ENCODE peak calls at places on chromosomes 13 and 19, in four cellular contexts. One of them, this sample, is unnamed.

GRCh38 chr19:4602173-4602788 is 37.0 kb upstream of the TNFAIP8L1 start:
- DNase-seq in GM23338: no peak
- DNase-seq in stomach: no peak
- DNase-seq in transverse colon: no peak
- DNase-seq in this sample: no peak

GRCh38 chr19:11437955-11438354 is 2.5 kb downstream of the PRKCSH start:
- DNase-seq in GM23338: no peak
- DNase-seq in stomach: no peak
- DNase-seq in transverse colon: peak
- DNase-seq in this sample: no peak

GRCh38 chr19:39246951-39247669 is 1.5 kb downstream of the IFNL4 start:
- DNase-seq in transverse colon: peak
- DNase-seq in stomach: no peak
- DNase-seq in GM23338: peak
- DNase-seq in this sample: no peak

GRCh38 chr19:50349277-50350057 is 16.0 kb downstream of the NAPSA start:
- DNase-seq in GM23338: peak
- DNase-seq in transverse colon: no peak
- DNase-seq in stomach: no peak
- DNase-seq in this sample: no peak

GRCh38 chr13:40895715-40896184 is 106.3 kb downstream of the SLC25A15 start:
- DNase-seq in GM23338: no peak
- DNase-seq in transverse colon: peak
- DNase-seq in stomach: no peak
- DNase-seq in this sample: no peak

GRCh38 chr13:45728759-45729158 is 26.6 kb downstream of the CBY2 start:
- DNase-seq in stomach: no peak
- DNase-seq in GM23338: peak
- DNase-seq in transverse colon: no peak
- DNase-seq in this sample: no peak

GRCh38 chr19:7512400-7512851 is 3.5 kb upstream of the ZNF358 start:
- DNase-seq in stomach: no peak
- DNase-seq in GM23338: peak
- DNase-seq in transverse colon: no peak
- DNase-seq in this sample: no peak

GRCh38 chr13:73464758-73465628 is 406.2 kb downstream of the KLF5 start:
- DNase-seq in stomach: no peak
- DNase-seq in GM23338: no peak
- DNase-seq in transverse colon: peak
- DNase-seq in this sample: no peak

GRCh38 chr19:1665565-1666047 is 13.2 kb upstream of the TCF3 start:
- DNase-seq in GM23338: no peak
- DNase-seq in transverse colon: peak
- DNase-seq in stomach: no peak
- DNase-seq in this sample: no peak

GRCh38 chr13:43785681-43786471 is 896 bp downstream of the ENOX1 start:
- DNase-seq in stomach: peak
- DNase-seq in transverse colon: peak
- DNase-seq in GM23338: peak
- DNase-seq in this sample: peak

GRCh38 chr19:29084266-29084665 is 128.7 kb downstream of the UQCRFS1 start:
- DNase-seq in transverse colon: no peak
- DNase-seq in GM23338: peak
- DNase-seq in stomach: no peak
- DNase-seq in this sample: no peak

GRCh38 chr13:22061371-22061805 is 390.5 kb downstream of the FGF9 start:
- DNase-seq in stomach: no peak
- DNase-seq in transverse colon: no peak
- DNase-seq in GM23338: peak
- DNase-seq in this sample: peak

GRCh38 chr19:944663-945241 is 18.9 kb downstream of the ARID3A start:
- DNase-seq in GM23338: no peak
- DNase-seq in transverse colon: peak
- DNase-seq in stomach: no peak
- DNase-seq in this sample: no peak

GRCh38 chr13:95756072-95756471 is 79.1 kb downstream of the DNAJC3 start:
- DNase-seq in stomach: no peak
- DNase-seq in transverse colon: no peak
- DNase-seq in GM23338: no peak
- DNase-seq in this sample: no peak

GRCh38 chr13:45207319-45207718 is 6.5 kb upstream of the KCTD4 start:
- DNase-seq in GM23338: no peak
- DNase-seq in stomach: no peak
- DNase-seq in transverse colon: no peak
- DNase-seq in this sample: no peak

GRCh38 chr19:38559428-38560401 is 58.0 kb downstream of the MAP4K1 start:
- DNase-seq in GM23338: no peak
- DNase-seq in stomach: no peak
- DNase-seq in transverse colon: no peak
- DNase-seq in this sample: no peak

GRCh38 chr19:45638930-45639729 is at the start of gene EML2:
- DNase-seq in GM23338: peak
- DNase-seq in transverse colon: peak
- DNase-seq in stomach: peak
- DNase-seq in this sample: no peak

GRCh38 chr13:101231751-101232428 is 184.4 kb downstream of the NALCN start:
- DNase-seq in GM23338: no peak
- DNase-seq in transverse colon: no peak
- DNase-seq in stomach: no peak
- DNase-seq in this sample: no peak

GRCh38 chr13:109840201-109840892 is 54.0 kb upstream of the IRS2 start:
- DNase-seq in stomach: no peak
- DNase-seq in transverse colon: no peak
- DNase-seq in GM23338: no peak
- DNase-seq in this sample: no peak

GRCh38 chr19:4065430-4066175 is 1.1 kb downstream of the ZBTB7A start:
- DNase-seq in stomach: peak
- DNase-seq in transverse colon: peak
- DNase-seq in GM23338: peak
- DNase-seq in this sample: peak

GRCh38 chr19:10000171-10000826 is 10.0 kb downstream of the COL5A3 start:
- DNase-seq in transverse colon: peak
- DNase-seq in GM23338: peak
- DNase-seq in stomach: peak
- DNase-seq in this sample: no peak

DNA sequence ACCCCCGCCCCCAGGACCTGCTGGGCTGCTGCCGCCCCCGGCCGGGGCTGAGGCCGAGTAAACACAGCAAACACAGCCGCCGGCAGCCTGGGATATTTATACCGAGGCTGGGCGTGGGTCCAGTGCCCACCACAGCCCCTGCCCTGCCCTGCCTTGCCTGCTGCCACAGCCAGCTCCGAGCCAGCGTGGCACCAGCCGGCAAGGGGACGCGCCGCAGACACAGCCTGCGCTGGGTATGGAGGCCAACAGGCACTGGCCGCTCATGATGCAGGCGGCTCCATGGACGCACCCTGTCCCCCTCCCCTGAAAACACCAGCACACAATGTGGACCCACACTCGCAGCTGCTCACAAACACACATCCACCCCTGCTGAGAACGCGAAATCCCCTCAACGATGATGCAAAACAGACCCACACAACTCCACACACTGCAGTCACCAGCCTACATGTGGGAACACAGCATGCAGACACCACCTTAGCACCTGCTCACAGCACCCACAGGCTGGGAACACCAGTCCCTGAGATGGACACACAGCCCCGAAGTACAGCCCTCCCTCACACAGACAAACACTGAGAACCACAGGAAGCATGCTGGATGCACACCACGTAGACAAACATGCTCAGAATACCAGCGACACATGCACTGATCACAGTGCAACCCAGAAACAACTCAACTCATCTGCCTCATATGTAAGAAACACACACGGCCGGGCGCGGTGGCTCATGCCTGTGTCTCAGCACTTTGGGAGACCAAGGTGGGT is 16.2 kb downstream of the CCDC97 start:
- DNase-seq in GM23338: no peak
- DNase-seq in transverse colon: peak
- DNase-seq in stomach: no peak
- DNase-seq in this sample: no peak
- TF ChIP-seq POLR2AphosphoS5 in GM23338: no peak
- TF ChIP-seq POLR2AphosphoS5 in transverse colon: peak
- TF ChIP-seq POLR2AphosphoS5 in stomach: peak
- TF ChIP-seq POLR2AphosphoS5 in this sample: no peak

GRCh38 chr13:97561182-97561581 is 127.2 kb downstream of the RAP2A start:
- DNase-seq in stomach: no peak
- DNase-seq in GM23338: no peak
- DNase-seq in transverse colon: no peak
- DNase-seq in this sample: no peak
- H3K4me3 ChIP-seq in stomach: no peak
- H3K4me3 ChIP-seq in GM23338: no peak
- H3K4me3 ChIP-seq in transverse colon: no peak
- H3K4me3 ChIP-seq in this sample: no peak

GRCh38 chr13:24104723-24105122 is 55.8 kb upstream of the SPATA13 start:
- DNase-seq in GM23338: no peak
- DNase-seq in stomach: no peak
- DNase-seq in transverse colon: no peak
- DNase-seq in this sample: no peak

GRCh38 chr13:24108615-24108965 is 51.9 kb upstream of the SPATA13 start:
- DNase-seq in transverse colon: no peak
- DNase-seq in GM23338: no peak
- DNase-seq in stomach: no peak
- DNase-seq in this sample: no peak

GRCh38 chr13:24110011-24110410 is 50.5 kb upstream of the SPATA13 start:
- DNase-seq in stomach: no peak
- DNase-seq in transverse colon: no peak
- DNase-seq in GM23338: no peak
- DNase-seq in this sample: no peak

GRCh38 chr13:24107955-24108614 is 52.4 kb upstream of the SPATA13 start:
- DNase-seq in transverse colon: no peak
- DNase-seq in GM23338: peak
- DNase-seq in stomach: no peak
- DNase-seq in this sample: no peak

GRCh38 chr13:24106429-24106828 is 54.1 kb upstream of the SPATA13 start:
- DNase-seq in stomach: no peak
- DNase-seq in GM23338: no peak
- DNase-seq in transverse colon: no peak
- DNase-seq in this sample: no peak
- TF ChIP-seq POLR2AphosphoS5 in stomach: no peak
- TF ChIP-seq POLR2AphosphoS5 in GM23338: no peak
- TF ChIP-seq POLR2AphosphoS5 in transverse colon: no peak
- TF ChIP-seq POLR2AphosphoS5 in this sample: no peak

GRCh38 chr19:49070416-49070815 is 2.1 kb downstream of the KCNA7 start:
- DNase-seq in transverse colon: no peak
- DNase-seq in GM23338: no peak
- DNase-seq in stomach: no peak
- DNase-seq in this sample: no peak

GRCh38 chr19:49073514-49074378 is 1.2 kb upstream of the KCNA7 start:
- DNase-seq in GM23338: peak
- DNase-seq in stomach: no peak
- DNase-seq in transverse colon: no peak
- DNase-seq in this sample: no peak

GRCh38 chr19:49067554-49067953 is 2.9 kb upstream of the NTF4 start:
- DNase-seq in stomach: no peak
- DNase-seq in transverse colon: no peak
- DNase-seq in GM23338: no peak
- DNase-seq in this sample: no peak

GRCh38 chr19:49069026-49069425 is 3.5 kb downstream of the KCNA7 start:
- DNase-seq in stomach: no peak
- DNase-seq in GM23338: no peak
- DNase-seq in transverse colon: no peak
- DNase-seq in this sample: no peak

GRCh38 chr19:49071860-49072547 is 495 bp downstream of the KCNA7 start:
- DNase-seq in transverse colon: no peak
- DNase-seq in GM23338: peak
- DNase-seq in stomach: no peak
- DNase-seq in this sample: no peak
- H3K4me3 ChIP-seq in transverse colon: peak
- H3K4me3 ChIP-seq in GM23338: peak
- H3K4me3 ChIP-seq in stomach: no peak
- H3K4me3 ChIP-seq in this sample: peak

GRCh38 chr13:106532111-106532929 is 3.1 kb downstream of the EFNB2 start:
- DNase-seq in stomach: no peak
- DNase-seq in GM23338: no peak
- DNase-seq in transverse colon: no peak
- DNase-seq in this sample: no peak
- TF ChIP-seq POLR2AphosphoS5 in stomach: no peak
- TF ChIP-seq POLR2AphosphoS5 in GM23338: no peak
- TF ChIP-seq POLR2AphosphoS5 in transverse colon: no peak
- TF ChIP-seq POLR2AphosphoS5 in this sample: no peak

DNA sequence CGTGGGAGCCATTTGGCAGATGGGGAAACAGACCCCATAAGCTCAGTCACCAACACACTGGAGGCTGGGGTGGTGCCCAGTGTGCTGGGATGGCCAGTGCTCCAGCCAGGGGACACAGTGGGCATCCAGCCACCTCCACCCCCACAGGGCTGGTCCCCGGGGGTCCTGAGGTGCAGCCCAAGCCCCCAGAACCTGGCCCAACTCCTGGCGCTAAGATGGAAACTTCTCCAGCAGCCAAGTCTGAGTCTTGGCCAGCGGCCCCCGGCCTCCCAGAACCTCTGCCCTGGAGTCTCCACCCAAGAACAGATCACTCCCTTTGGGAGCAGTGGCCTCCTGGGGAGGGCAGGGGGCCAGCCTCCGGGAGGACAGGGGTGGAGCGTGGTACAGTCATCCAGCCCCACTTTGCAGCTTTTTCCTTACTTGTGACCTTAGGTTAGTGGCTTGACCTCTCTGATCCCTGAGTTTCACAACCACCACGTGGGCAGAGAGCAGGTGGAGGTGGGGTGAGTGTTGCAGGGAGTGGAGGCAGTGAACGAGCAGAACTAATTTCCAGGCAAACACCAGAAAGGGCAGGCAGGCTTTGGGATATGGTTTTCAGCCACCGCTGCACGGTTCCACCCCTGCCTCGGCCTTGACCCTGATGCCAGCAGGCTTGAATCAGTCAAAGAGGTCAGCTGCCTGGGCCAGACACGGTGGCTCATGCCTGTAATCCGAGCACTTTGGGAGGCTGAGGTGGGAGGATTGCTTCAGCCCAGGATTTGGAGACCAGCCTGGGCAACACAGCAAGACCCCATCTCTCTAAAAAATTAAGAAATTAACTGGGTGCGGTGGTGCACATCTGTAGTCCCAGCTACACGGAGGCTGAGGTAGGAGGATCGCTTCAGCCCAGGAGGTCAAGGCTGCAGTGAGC is 4.3 kb upstream of the NRTN start:
- DNase-seq in GM23338: no peak
- DNase-seq in stomach: peak
- DNase-seq in transverse colon: no peak
- DNase-seq in this sample: no peak
- H3K4me3 ChIP-seq in GM23338: no peak
- H3K4me3 ChIP-seq in stomach: no peak
- H3K4me3 ChIP-seq in transverse colon: no peak
- H3K4me3 ChIP-seq in this sample: no peak

DNA sequence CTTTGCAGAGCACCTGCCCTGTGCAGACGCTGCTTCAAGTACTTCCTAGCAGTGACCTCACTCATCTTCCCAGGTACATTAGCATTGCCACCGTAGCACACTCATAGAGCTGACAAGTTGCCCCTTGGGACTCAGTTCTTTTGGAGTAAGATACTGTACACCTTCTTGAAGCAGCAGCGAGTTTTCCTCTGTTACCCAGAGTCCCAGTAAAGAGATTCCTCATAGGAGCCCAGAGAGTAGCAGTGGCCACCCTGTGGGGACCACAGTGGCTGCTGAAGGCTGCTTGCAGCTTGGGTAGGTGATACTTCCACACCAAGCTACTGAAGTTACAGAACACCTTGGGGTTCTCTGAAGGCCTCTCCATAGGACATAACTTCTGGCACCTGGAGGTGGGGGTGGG is 56.1 kb downstream of the ZNF536 start:
- DNase-seq in stomach: no peak
- DNase-seq in GM23338: no peak
- DNase-seq in transverse colon: no peak
- DNase-seq in this sample: no peak
- TF ChIP-seq POLR2AphosphoS5 in stomach: no peak
- TF ChIP-seq POLR2AphosphoS5 in GM23338: no peak
- TF ChIP-seq POLR2AphosphoS5 in transverse colon: no peak
- TF ChIP-seq POLR2AphosphoS5 in this sample: no peak

This sample was measured in esophagus muscularis mucosa.